ENCODE peak calls at places on chromosomes 11 and 22, in four cellular contexts. F is stimulated activated CD8-positive, alpha-beta memory T cell treated with anti-CD3 and anti-CD28 coated beads, Interleukin-2, amount 100 ng/mL, for 1 hour; Q is AG09309; E is bronchial epithelial cell. S is an unnamed sample.

GRCh38 chr11:126476256-126476970 is 120.9 kb downstream of the ST3GAL4 start:
- DNase-seq in F (no peak), Q (no peak), E (no peak), S (no peak)

GRCh38 chr22:17938484-17938924 is 85.9 kb downstream of the MICAL3 start:
- DNase-seq in F (no peak), Q (no peak), E (no peak), S (no peak)

GRCh38 chr11:94880216-94880615 is 93.1 kb downstream of the CWC15 start:
- DNase-seq in F (no peak), Q (no peak), E (peak), S (no peak)

GRCh38 chr11:71484248-71485062 is 31.5 kb downstream of the NADSYN1 start:
- DNase-seq in F (no peak), Q (no peak), E (no peak), S (no peak)

GRCh38 chr22:39664485-39665200 is 94.1 kb downstream of the CACNA1I start:
- DNase-seq in F (peak), Q (no peak), E (no peak), S (no peak)

GRCh38 chr11:5689551-5689983 is at the start of gene TRIM22:
- DNase-seq in F (peak), Q (peak), E (peak), S (peak)

GRCh38 chr11:8355418-8355742 is 91.7 kb upstream of the LMO1 start:
- DNase-seq in F (no peak), Q (no peak), E (no peak), S (no peak)

GRCh38 chr11:119831011-119831410 is 102.0 kb upstream of the NECTIN1 start:
- DNase-seq in F (no peak), Q (no peak), E (no peak), S (no peak)

GRCh38 chr11:122453586-122453985 is 201.9 kb upstream of the UBASH3B start:
- DNase-seq in F (no peak), Q (no peak), E (no peak), S (no peak)

GRCh38 chr22:20582520-20583361 is 75.3 kb downstream of the MED15 start:
- DNase-seq in F (no peak), Q (no peak), E (no peak), S (no peak)

GRCh38 chr22:43511276-43511910 is 99.6 kb downstream of the MPPED1 start:
- DNase-seq in F (no peak), Q (no peak), E (peak), S (no peak)

GRCh38 chr11:94171693-94172440 is 43.2 kb downstream of the PANX1 start:
- DNase-seq in F (no peak), Q (no peak), E (no peak), S (peak)

GRCh38 chr11:1153951-1154487 is 3.7 kb upstream of the MUC5AC start:
- DNase-seq in F (no peak), Q (peak), E (peak), S (no peak)

GRCh38 chr11:70538641-70539359 is 140.5 kb downstream of the CTTN start:
- DNase-seq in F (no peak), Q (no peak), E (no peak), S (no peak)

GRCh38 chr11:91981995-91982394 is 242.6 kb upstream of the FAT3 start:
- DNase-seq in F (no peak), Q (peak), E (peak), S (no peak)

GRCh38 chr11:17766590-17766989 is 32.0 kb downstream of the KCNC1 start:
- DNase-seq in F (no peak), Q (no peak), E (no peak), S (no peak)

GRCh38 chr22:46239261-46240048 is 10.6 kb downstream of the CDPF1 start:
- DNase-seq in F (no peak), Q (no peak), E (no peak), S (peak)

GRCh38 chr22:39090426-39091064 is 6.5 kb upstream of the APOBEC3H start:
- DNase-seq in F (peak), Q (no peak), E (peak), S (peak)

GRCh38 chr22:26409705-26410376 is 19.2 kb upstream of the ASPHD2 start:
- DNase-seq in F (no peak), Q (no peak), E (no peak), S (no peak)

GRCh38 chr11:2320591-2321310 is 18.9 kb downstream of the TSPAN32 start:
- DNase-seq in F (no peak), Q (no peak), E (peak), S (no peak)

GRCh38 chr11:43687120-43687791 is 6.7 kb downstream of the HSD17B12 start:
- DNase-seq in F (no peak), Q (no peak), E (peak), S (no peak)

GRCh38 chr11:29989181-29989580 is 27.6 kb downstream of the KCNA4 start:
- DNase-seq in F (no peak), Q (no peak), E (peak), S (no peak)

GRCh38 chr22:45061332-45061731 is 51.5 kb upstream of the PHF21B start:
- DNase-seq in F (no peak), Q (no peak), E (no peak), S (no peak)

GRCh38 chr22:49534386-49534785 is 293.3 kb downstream of the BRD1 start:
- DNase-seq in F (no peak), Q (no peak), E (no peak), S (no peak)

GRCh38 chr22:18121436-18122253 is 11.0 kb downstream of the TUBA8 start:
- DNase-seq in F (no peak), Q (no peak), E (no peak), S (no peak)

GRCh38 chr11:55966391-55966790 is 3.4 kb downstream of the OR10AG1 start:
- DNase-seq in F (no peak), Q (no peak), E (peak), S (no peak)

GRCh38 chr11:97454988-97455387 is 1065.2 kb downstream of the JRKL start:
- DNase-seq in F (no peak), Q (no peak), E (peak), S (no peak)

GRCh38 chr11:47725445-47726442 is 10.6 kb upstream of the AGBL2 start:
- DNase-seq in F (no peak), Q (no peak), E (no peak), S (no peak)

GRCh38 chr11:495537-495931 is 11.5 kb downstream of the RNH1 start:
- DNase-seq in F (no peak), Q (no peak), E (no peak), S (no peak)

GRCh38 chr11:93116641-93117577 is 80.9 kb downstream of the SLC36A4 start:
- DNase-seq in F (no peak), Q (no peak), E (peak), S (no peak)

GRCh38 chr22:24106385-24107381 is 74.6 kb upstream of the SUSD2 start:
- DNase-seq in F (peak), Q (no peak), E (no peak), S (peak)

GRCh38 chr11:2587132-2587930 is 112.5 kb downstream of the KCNQ1OT1 start:
- DNase-seq in F (no peak), Q (no peak), E (no peak), S (peak)

GRCh38 chr11:7592706-7593105 is 78.9 kb downstream of the PPFIBP2 start:
- DNase-seq in F (no peak), Q (peak), E (peak), S (peak)

GRCh38 chr11:118109231-118109630 is 22.5 kb upstream of the SMIM35 start:
- DNase-seq in F (no peak), Q (no peak), E (peak), S (no peak)

GRCh38 chr11:95715777-95716241 is 73.8 kb downstream of the FAM76B start:
- DNase-seq in F (no peak), Q (no peak), E (peak), S (peak)

GRCh38 chr11:117290809-117291396 is at the start of gene BACE1-AS:
- DNase-seq in F (no peak), Q (no peak), E (no peak), S (no peak)

GRCh38 chr22:41668971-41669911 is 19.4 kb downstream of the SNU13 start:
- DNase-seq in F (no peak), Q (peak), E (no peak), S (no peak)

GRCh38 chr11:35141538-35141937 is 2.6 kb downstream of the CD44 start:
- DNase-seq in F (no peak), Q (no peak), E (no peak), S (no peak)

GRCh38 chr11:116990061-116990473 is 108.2 kb downstream of the SIK3 start:
- DNase-seq in F (no peak), Q (peak), E (peak), S (no peak)